ENCODE peak calls at places on chromosomes 2 and 18, in seven cellular contexts. T is heart left ventricle, C is Peyer's patch, I is BJ, R is Panc1, X is H7, F is AG04450. V is an unnamed sample.
A peak's percentile ranks its signal among the peaks of the same experiment; 100 is the strongest.

GRCh38 chr2:200625958-200626363 is 40.1 kb downstream of the AOX1 start:
- DNase-seq in R (no peak), X (no peak), F (no peak), T (no peak), C (no peak), I (peak; percentile 65), V (no peak)

GRCh38 chr2:17709897-17710296 is 43.7 kb downstream of the SMC6 start:
- DNase-seq in C (no peak), F (no peak), I (no peak), T (no peak), R (no peak), X (no peak), V (no peak)

GRCh38 chr2:13654416-13654815 is 937.7 kb downstream of the TRIB2 start:
- DNase-seq in F (no peak), I (no peak), R (no peak), C (no peak), X (no peak), T (no peak), V (no peak)

GRCh38 chr18:22021701-22022100 is 147.7 kb upstream of the GATA6 start:
- DNase-seq in F (no peak), X (no peak), T (no peak), C (no peak), R (no peak), I (no peak), V (no peak)

GRCh38 chr2:239240480-239240881 is 160.3 kb downstream of the HDAC4 start:
- DNase-seq in R (no peak), C (no peak), T (peak; percentile 76), I (no peak), F (no peak), X (no peak), V (no peak)

GRCh38 chr2:241852116-241852980 is 6.3 kb downstream of the PDCD1 start:
- DNase-seq in F (no peak), R (no peak), X (peak; percentile 60), T (peak; percentile 20), I (no peak), C (no peak), V (no peak)

GRCh38 chr2:168224346-168224745 is 23.0 kb downstream of the STK39 start:
- DNase-seq in R (no peak), F (no peak), T (no peak), I (no peak), C (no peak), X (no peak), V (no peak)

GRCh38 chr2:143852748-143853147 is 667.2 kb downstream of the ZEB2 start:
- DNase-seq in I (no peak), X (peak; percentile 63), C (no peak), R (no peak), F (no peak), T (no peak), V (no peak)

GRCh38 chr2:112640800-112641675 is 4.7 kb upstream of the SLC20A1 start:
- DNase-seq in F (peak; percentile 80), I (peak; percentile 67), R (no peak), C (no peak), T (peak; percentile 61), X (no peak), V (no peak)

GRCh38 chr2:199459286-199460100 is 1.8 kb upstream of the SATB2 start:
- DNase-seq in X (peak; percentile 89), R (no peak), C (peak; percentile 93), I (peak; percentile 75), T (peak; percentile 93), F (peak; percentile 90), V (peak; percentile 86)

GRCh38 chr2:120741514-120742448 is 6.1 kb downstream of the GLI2 start:
- DNase-seq in R (no peak), F (no peak), T (no peak), X (peak; percentile 85), C (no peak), I (no peak), V (no peak)

GRCh38 chr2:167322795-167323194 is 434.5 kb downstream of the XIRP2 start:
- DNase-seq in X (no peak), I (no peak), T (no peak), R (no peak), C (no peak), F (no peak), V (no peak)

GRCh38 chr2:159169187-159169586 is 117.3 kb downstream of the WDSUB1 start:
- DNase-seq in I (no peak), X (no peak), C (no peak), R (no peak), F (no peak), T (no peak), V (no peak)

GRCh38 chr2:150480241-150480640 is 7.2 kb downstream of the RND3 start:
- DNase-seq in T (no peak), C (no peak), X (no peak), F (no peak), I (no peak), R (no peak), V (no peak)

GRCh38 chr18:47754311-47755101 is 176.0 kb downstream of the SMAD2 start:
- DNase-seq in T (no peak), I (no peak), R (no peak), X (peak; percentile 91), C (peak; percentile 63), F (no peak), V (no peak)

GRCh38 chr18:11872479-11873136 is 21.4 kb downstream of the CHMP1B start:
- DNase-seq in X (peak; percentile 72), R (no peak), C (no peak), I (no peak), T (peak; percentile 50), F (no peak), V (no peak)

GRCh38 chr2:186379052-186379451 is 107.0 kb upstream of the ZC3H15 start:
- DNase-seq in T (no peak), I (no peak), X (no peak), R (no peak), F (no peak), C (no peak), V (no peak)

GRCh38 chr2:225270861-225271260 is 128.6 kb upstream of the NYAP2 start:
- DNase-seq in C (no peak), T (no peak), R (no peak), I (no peak), F (no peak), X (no peak), V (peak; percentile 51)

GRCh38 chr2:130887643-130888042 is 50.9 kb downstream of the ARHGEF4 start:
- DNase-seq in F (no peak), C (no peak), T (no peak), R (no peak), I (no peak), X (no peak), V (no peak)

DNA sequence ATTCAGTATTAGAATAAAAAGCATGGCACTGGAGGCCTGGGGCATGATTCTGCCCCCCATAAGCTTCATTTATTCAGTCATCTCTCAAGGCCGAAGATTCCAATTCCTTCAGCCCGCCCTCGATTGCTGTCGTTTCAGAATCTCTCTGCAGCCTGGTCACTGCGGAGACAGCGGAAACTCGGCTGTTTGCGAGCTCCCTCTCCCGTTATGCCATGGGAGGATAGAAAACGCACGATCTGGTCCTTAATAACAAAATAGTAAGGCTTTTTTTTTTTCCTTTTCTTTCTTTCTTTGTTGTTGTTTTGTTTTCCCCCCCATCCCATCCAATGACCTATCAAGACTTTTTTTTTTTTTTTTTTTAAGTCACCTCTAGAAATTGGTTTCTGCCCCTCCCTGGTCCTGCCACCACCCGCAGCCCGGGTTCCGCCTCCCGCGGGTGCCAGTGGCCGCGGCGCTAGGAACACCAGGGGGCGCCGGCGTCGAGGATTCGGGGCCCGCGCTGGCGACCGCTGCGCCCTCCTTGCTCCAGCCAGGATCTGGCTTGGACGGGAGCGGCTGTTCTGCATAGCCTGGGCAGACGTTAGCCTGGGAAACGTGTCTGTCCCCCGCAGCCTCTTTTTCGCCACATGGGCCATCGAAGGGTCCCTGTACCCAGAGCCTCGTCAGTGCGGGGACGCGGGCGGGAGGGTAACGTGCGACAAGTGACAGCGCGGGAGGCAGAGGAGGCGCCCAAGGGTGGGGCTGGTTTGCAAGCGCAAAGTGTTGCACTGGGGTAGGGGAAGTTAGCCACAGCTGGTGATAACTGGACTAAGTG is 10.0 kb downstream of the CPLX4 start:
- DNase-seq in I (no peak), X (peak; percentile 91), F (peak; percentile 4), T (peak; percentile 75), C (peak; percentile 80), R (peak; percentile 17), V (peak; percentile 7)
- H3K4me3 ChIP-seq in I (peak overlapping the region; percentile 34), X (peak overlapping the region; percentile 4), F (peak overlapping the region; percentile 45), T (peak overlapping the region; percentile 25), C (peak overlapping the region; percentile 41), R (peak overlapping the region; percentile 35), V (peak overlapping the region; percentile 41)

GRCh38 chr2:63058149-63058741 is 7.6 kb downstream of the OTX1 start:
- DNase-seq in T (no peak), I (no peak), R (no peak), C (no peak), X (peak; percentile 66), F (no peak), V (no peak)
- H3K4me3 ChIP-seq in T (peak overlapping the region; percentile 7), I (no peak overlapping the region), R (no peak overlapping the region), C (no peak overlapping the region), X (peak overlapping the region; percentile 21), F (no peak overlapping the region), V (no peak overlapping the region)

GRCh38 chr2:96637385-96638143 is 548 bp downstream of the KANSL3 start:
- DNase-seq in I (peak; percentile 39), F (peak; percentile 48), X (peak; percentile 93), R (no peak), T (peak; percentile 94), C (peak; percentile 90), V (no peak)

GRCh38 chr2:96638144-96639121 is at the start of gene KANSL3:
- DNase-seq in R (peak; percentile 59), X (peak; percentile 94), I (no peak), T (peak; percentile 91), F (peak; percentile 87), C (peak; percentile 95), V (peak; percentile 63)

GRCh38 chr2:96631804-96632435 is 6.2 kb downstream of the KANSL3 start:
- DNase-seq in X (no peak), C (no peak), I (no peak), R (no peak), F (peak; percentile 50), T (no peak), V (no peak)

GRCh38 chr2:96633641-96634040 is 4.5 kb downstream of the KANSL3 start:
- DNase-seq in I (no peak), T (no peak), F (no peak), R (no peak), C (no peak), X (no peak), V (no peak)

DNA sequence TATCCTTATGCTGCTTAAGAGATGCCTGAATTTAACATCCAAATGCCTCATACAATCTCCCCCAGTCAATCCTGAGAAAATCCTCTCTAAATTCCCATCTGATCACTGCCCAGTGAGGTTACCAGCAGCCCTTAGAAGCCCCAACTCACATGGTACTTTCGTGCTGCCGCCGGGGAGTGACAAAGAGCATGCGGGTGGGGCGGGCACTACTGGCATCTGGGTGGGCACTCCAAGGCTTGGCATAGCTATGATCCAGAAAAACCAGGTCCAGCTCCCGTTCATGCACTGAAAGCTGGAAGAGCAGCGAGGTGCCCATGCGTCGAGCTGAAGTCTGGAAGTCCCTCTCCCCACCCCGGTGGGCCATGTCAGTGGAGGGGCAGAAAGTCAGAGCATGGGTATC is 1.3 kb downstream of the KANSL3 start:
- DNase-seq in T (no peak), R (no peak), I (no peak), C (peak; percentile 55), X (no peak), F (no peak), V (no peak)
- H3K4me3 ChIP-seq in T (peak overlapping the region; percentile 77), R (peak overlapping the region; percentile 86), I (peak overlapping the region; percentile 65), C (peak overlapping the region; percentile 92), X (no peak overlapping the region), F (peak overlapping the region; percentile 80), V (peak overlapping the region; percentile 84)

GRCh38 chr2:156817430-156817829 is 381.3 kb downstream of the GPD2 start:
- DNase-seq in F (no peak), X (no peak), C (no peak), T (no peak), R (no peak), I (no peak), V (no peak)

GRCh38 chr2:156818221-156818620 is 382.0 kb downstream of the GPD2 start:
- DNase-seq in C (no peak), T (no peak), X (no peak), F (no peak), R (no peak), I (no peak), V (no peak)

GRCh38 chr2:156818944-156819343 is 382.8 kb downstream of the GPD2 start:
- DNase-seq in F (no peak), I (no peak), X (no peak), R (no peak), T (no peak), C (no peak), V (no peak)
- H3K4me3 ChIP-seq in F (no peak overlapping the region), I (no peak overlapping the region), X (no peak overlapping the region), R (no peak overlapping the region), T (no peak overlapping the region), C (no peak overlapping the region), V (no peak overlapping the region)

V was measured in epithelial cell of proximal tubule.